ENCODE peak calls at places on chromosomes 6 and 20, in seven cellular contexts. Y is stimulated activated CD8-positive, alpha-beta memory T cell treated with anti-CD3 and anti-CD28 coated beads, Interleukin-4, amount 100 ng/mL, for 24 hours; F is stimulated activated CD4-positive, alpha-beta T cell treated with anti-CD3 and anti-CD28 coated beads, Interleukin-12 subunit alpha, Interleukin-12 subunit beta, amount 100 ng/mL, for 4 hours; O is mucosa of gallbladder; R is GM19239; M is HEK293T; I is activated T-cell treated with anti-CD3 and anti-CD28 coated beads, Interleukin-2, amount 50 U/mL, for 72 hours. S is an unnamed sample.
A peak's percentile ranks its signal among the peaks of the same experiment; 100 is the strongest.

GRCh38 chr20:35952480-35953410 is 1.6 kb downstream of the SCAND1 start:
- DNase-seq in F (no peak), I (no peak), O (no peak), M (no peak), R (no peak), Y (no peak), S (no peak)

GRCh38 chr6:83417880-83418663 is 12.8 kb downstream of the ME1 start:
- DNase-seq in R (no peak), M (peak; percentile 44), I (no peak), F (no peak), Y (no peak), O (no peak), S (peak; percentile 24)

GRCh38 chr20:51420111-51420510 is 122.4 kb downstream of the NFATC2 start:
- DNase-seq in Y (no peak), R (no peak), F (no peak), I (no peak), O (no peak), M (no peak), S (no peak)

GRCh38 chr20:44973053-44973452 is 6.7 kb downstream of the STK4 start:
- DNase-seq in M (no peak), R (no peak), Y (no peak), O (no peak), F (no peak), I (no peak), S (no peak)

GRCh38 chr6:47655719-47656595 is 42.4 kb upstream of the ADGRF4 start:
- DNase-seq in F (no peak), O (peak; percentile 48), I (peak; percentile 52), Y (peak; percentile 29), R (no peak), M (no peak), S (no peak)

GRCh38 chr6:170074907-170075306 is 216.0 kb downstream of the DLL1 start:
- DNase-seq in Y (no peak), O (no peak), F (no peak), R (no peak), I (no peak), M (no peak), S (no peak)

GRCh38 chr6:169319561-169319960 is 65.9 kb upstream of the THBS2 start:
- DNase-seq in R (no peak), I (no peak), Y (no peak), O (no peak), M (no peak), F (no peak), S (peak; percentile 9)

GRCh38 chr6:16045238-16045637 is 83.6 kb upstream of the MYLIP start:
- DNase-seq in R (no peak), O (no peak), F (no peak), M (no peak), I (no peak), Y (no peak), S (no peak)

GRCh38 chr6:136764522-136764993 is 27.7 kb downstream of the MAP3K5 start:
- DNase-seq in M (no peak), F (no peak), O (no peak), R (no peak), I (no peak), Y (no peak), S (no peak)

GRCh38 chr20:9852566-9852965 is 13.7 kb upstream of the PAK5 start:
- DNase-seq in O (no peak), M (no peak), R (no peak), F (no peak), Y (no peak), I (no peak), S (no peak)

GRCh38 chr20:64067733-64068307 is 4.8 kb downstream of the TCEA2 start:
- DNase-seq in R (no peak), F (no peak), O (no peak), M (no peak), Y (no peak), I (no peak), S (no peak)

GRCh38 chr20:63531686-63532448 is 5.3 kb downstream of the PTK6 start:
- DNase-seq in M (no peak), O (no peak), R (no peak), F (no peak), Y (no peak), I (peak; percentile 2), S (no peak)

GRCh38 chr6:39893286-39893685 is 41.0 kb downstream of the MOCS1 start:
- DNase-seq in Y (no peak), O (no peak), M (no peak), I (no peak), F (no peak), R (no peak), S (no peak)

GRCh38 chr6:159351707-159352106 is 182.5 kb downstream of the FNDC1 start:
- DNase-seq in F (no peak), M (no peak), I (no peak), Y (no peak), R (no peak), O (no peak), S (no peak)

GRCh38 chr20:32820698-32821378 is 1.1 kb downstream of the MAPRE1 start:
- DNase-seq in Y (no peak), F (no peak), R (no peak), M (no peak), I (no peak), O (no peak), S (no peak)

GRCh38 chr20:1801551-1801950 is 93.7 kb upstream of the SIRPA start:
- DNase-seq in R (no peak), I (no peak), O (no peak), Y (no peak), M (no peak), F (no peak), S (no peak)

GRCh38 chr6:150622941-150623874 is 23.5 kb downstream of the PLEKHG1 start:
- DNase-seq in F (no peak), Y (no peak), I (no peak), R (peak; percentile 18), M (no peak), O (no peak), S (no peak)

GRCh38 chr20:61719691-61720347 is 345.9 kb downstream of the TAF4 start:
- DNase-seq in O (no peak), Y (peak; percentile 17), F (peak; percentile 12), I (peak; percentile 46), M (no peak), R (no peak), S (no peak)

GRCh38 chr6:73031094-73031782 is 194.1 kb downstream of the KHDC1L start:
- DNase-seq in F (no peak), R (no peak), O (no peak), Y (no peak), M (no peak), I (no peak), S (no peak)

GRCh38 chr6:126054258-126054702 is 67.9 kb downstream of the TRMT11 start:
- DNase-seq in F (no peak), R (no peak), M (no peak), O (peak; percentile 84), I (no peak), Y (no peak), S (no peak)

GRCh38 chr6:149043476-149044130 is 273.9 kb upstream of the TAB2 start:
- DNase-seq in I (peak; percentile 30), O (no peak), Y (no peak), M (peak; percentile 70), F (no peak), R (no peak), S (no peak)

GRCh38 chr6:139597781-139598368 is 223.4 kb upstream of the CITED2 start:
- DNase-seq in Y (no peak), M (no peak), I (no peak), R (no peak), O (peak; percentile 84), F (no peak), S (peak; percentile 90)

GRCh38 chr6:20028143-20028542 is 184.1 kb downstream of the MBOAT1 start:
- DNase-seq in R (no peak), F (no peak), O (no peak), M (no peak), I (no peak), Y (no peak), S (no peak)

GRCh38 chr6:107061125-107062020 is 33.4 kb downstream of the MTRES1 start:
- DNase-seq in R (peak; percentile 30), I (peak; percentile 8), Y (no peak), O (no peak), F (no peak), M (no peak), S (no peak)

GRCh38 chr6:56400273-56400672 is 152.9 kb upstream of the COL21A1 start:
- DNase-seq in F (no peak), I (no peak), R (no peak), O (no peak), M (no peak), Y (no peak), S (no peak)

GRCh38 chr6:137025786-137026730 is 18.7 kb downstream of the IL20RA start:
- DNase-seq in O (no peak), R (no peak), Y (no peak), M (no peak), F (no peak), I (peak; percentile 26), S (no peak)

GRCh38 chr20:25676164-25676809 is 20.4 kb downstream of the ZNF337 start:
- DNase-seq in O (no peak), R (no peak), Y (no peak), F (no peak), I (no peak), M (no peak), S (peak; percentile 84)

GRCh38 chr6:40348591-40348990 is 238.6 kb downstream of the LRFN2 start:
- DNase-seq in F (no peak), M (peak; percentile 2), R (no peak), O (no peak), I (no peak), Y (no peak), S (no peak)

GRCh38 chr6:41257369-41258195 is 28.9 kb downstream of the TREM1 start:
- DNase-seq in F (no peak), M (peak; percentile 29), O (no peak), I (no peak), Y (no peak), R (no peak), S (peak; percentile 49)

GRCh38 chr20:45857836-45858250 is 429 bp downstream of the ZSWIM3 start:
- DNase-seq in M (peak; percentile 70), O (no peak), R (peak; percentile 63), F (no peak), I (peak; percentile 51), Y (peak; percentile 16), S (no peak)

GRCh38 chr6:132505158-132505557 is 7.8 kb downstream of the STX7 start:
- DNase-seq in R (no peak), Y (no peak), O (no peak), M (no peak), F (no peak), I (no peak), S (no peak)

GRCh38 chr20:56774873-56775272 is 145.8 kb downstream of the TFAP2C start:
- DNase-seq in I (no peak), M (no peak), F (no peak), Y (no peak), R (no peak), O (no peak), S (no peak)

GRCh38 chr6:106141441-106142237 is 55.5 kb downstream of the PRDM1 start:
- DNase-seq in Y (peak; percentile 55), I (peak; percentile 71), M (no peak), F (peak; percentile 28), O (no peak), R (no peak), S (no peak)

GRCh38 chr6:142756215-142756630 is 188.8 kb downstream of the HIVEP2 start:
- DNase-seq in R (no peak), O (no peak), Y (no peak), F (no peak), I (no peak), M (no peak), S (no peak)

GRCh38 chr20:35828434-35828833 is 56.6 kb downstream of the PHF20 start:
- DNase-seq in I (no peak), R (no peak), Y (no peak), O (no peak), F (no peak), M (no peak), S (no peak)

GRCh38 chr20:10239954-10240353 is 21.3 kb downstream of the SNAP25 start:
- DNase-seq in F (no peak), M (no peak), I (no peak), Y (no peak), R (no peak), O (peak; percentile 80), S (no peak)

GRCh38 chr6:137849709-137850093 is 17.4 kb upstream of the TNFAIP3 start:
- DNase-seq in I (peak; percentile 70), R (no peak), M (no peak), O (no peak), Y (no peak), F (no peak), S (no peak)

GRCh38 chr6:28281288-28282064 is at the start of gene PGBD1:
- DNase-seq in I (peak; percentile 76), F (peak; percentile 55), R (peak; percentile 56), Y (peak; percentile 49), M (peak; percentile 87), O (peak; percentile 39), S (peak; percentile 17)